ENCODE peak calls at places on chromosomes 5 and 9, in five cellular contexts. C is activated CD4-positive, alpha-beta memory T cell treated with anti-CD3 and anti-CD28 coated beads, Interleukin-2, amount 10 ng/mL, durations not matched to agents 7 days and 5 days; B is left ventricle myocardium inferior; V is NB4; D is upper lobe of right lung. W is an unnamed sample.

GRCh38 chr5:68374770-68375518 is 159.4 kb downstream of the PIK3R1 start:
- DNase-seq in C (no peak), B (no peak), V (no peak), D (no peak), W (no peak)

GRCh38 chr9:135221951-135222631 is 134.6 kb downstream of the OLFM1 start:
- DNase-seq in C (no peak), B (no peak), V (peak; percentile 89), D (peak; percentile 59), W (no peak)

GRCh38 chr5:10556331-10556807 is 7.5 kb upstream of the ANKRD33B start:
- DNase-seq in C (no peak), B (no peak), V (no peak), D (no peak), W (no peak)

GRCh38 chr5:145925353-145925752 is 11.0 kb upstream of the SH3RF2 start:
- DNase-seq in C (no peak), B (no peak), V (no peak), D (no peak), W (no peak)

GRCh38 chr9:12693141-12693540 is at the start of gene TYRP1:
- DNase-seq in C (no peak), B (no peak), V (no peak), D (no peak), W (no peak)

GRCh38 chr9:110559869-110560268 is 19.7 kb downstream of the SVEP1 start:
- DNase-seq in C (no peak), B (no peak), V (no peak), D (no peak), W (no peak)

GRCh38 chr5:39164016-39164415 is 55.3 kb downstream of the FYB1 start:
- DNase-seq in C (peak; percentile 65), B (no peak), V (peak; percentile 15), D (no peak), W (peak; percentile 4)

GRCh38 chr5:146521403-146522106 is 5.6 kb upstream of the GPR151 start:
- DNase-seq in C (no peak), B (no peak), V (no peak), D (no peak), W (peak; percentile 74)

GRCh38 chr5:82551840-82552385 is 273.8 kb upstream of the RPS23 start:
- DNase-seq in C (no peak), B (no peak), V (no peak), D (no peak), W (no peak)

GRCh38 chr5:90119531-90119940 is 290.0 kb downstream of the CETN3 start:
- DNase-seq in C (no peak), B (no peak), V (no peak), D (no peak), W (no peak)